ENCODE peak calls at places on chromosome 21, in four cellular contexts. P, D, O and Q are unnamed samples.

GRCh38 chr21:18041012-18041411 is 203.6 kb upstream of the CHODL start:
- DNase-seq in P (no peak), D (no peak), O (peak), Q (no peak)

GRCh38 chr21:31124005-31124404 is 85.7 kb upstream of the KRTAP19-8 start:
- DNase-seq in P (no peak), D (no peak), O (no peak), Q (no peak)

GRCh38 chr21:43768868-43769167 is 7.3 kb downstream of the CSTB start:
- DNase-seq in P (no peak), D (peak), O (no peak), Q (no peak)

GRCh38 chr21:38912355-38912619 is 106.6 kb downstream of the ETS2 start:
- DNase-seq in P (no peak), D (no peak), O (no peak), Q (no peak)

GRCh38 chr21:36846624-36847023 is 119.8 kb downstream of the HLCS start:
- DNase-seq in P (no peak), D (no peak), O (no peak), Q (no peak)

GRCh38 chr21:43369124-43369523 is 57.8 kb downstream of the SIK1 start:
- DNase-seq in P (peak), D (peak), O (no peak), Q (no peak)

GRCh38 chr21:42997053-42997452 is 22.7 kb downstream of the PKNOX1 start:
- DNase-seq in P (peak), D (no peak), O (no peak), Q (no peak)

GRCh38 chr21:36904093-36904666 is 62.3 kb downstream of the HLCS start:
- DNase-seq in P (no peak), D (no peak), O (no peak), Q (no peak)

GRCh38 chr21:39127506-39127905 is 55.7 kb downstream of the PSMG1 start:
- DNase-seq in P (no peak), D (no peak), O (no peak), Q (no peak)

GRCh38 chr21:39525129-39525528 is 73.4 kb downstream of the SH3BGR start:
- DNase-seq in P (peak), D (no peak), O (no peak), Q (no peak)

GRCh38 chr21:34871026-34871908 is 177.8 kb downstream of the RUNX1 start:
- DNase-seq in P (no peak), D (no peak), O (no peak), Q (no peak)

GRCh38 chr21:34865922-34866271 is 183.2 kb downstream of the RUNX1 start:
- DNase-seq in P (no peak), D (no peak), O (peak), Q (peak)

GRCh38 chr21:34870246-34870645 is 178.9 kb downstream of the RUNX1 start:
- DNase-seq in P (no peak), D (no peak), O (no peak), Q (no peak)

GRCh38 chr21:34867785-34868184 is 181.3 kb downstream of the RUNX1 start:
- DNase-seq in P (no peak), D (no peak), O (no peak), Q (no peak)

GRCh38 chr21:34869541-34869940 is 179.6 kb downstream of the RUNX1 start:
- DNase-seq in P (no peak), D (no peak), O (no peak), Q (no peak)
- TF ChIP-seq CTCF in P (no peak), D (no peak), O (no peak), Q (no peak)

GRCh38 chr21:32562426-32562825 is 22.9 kb downstream of the TCP10L start:
- DNase-seq in P (no peak), D (no peak), O (peak), Q (no peak)
- TF ChIP-seq CTCF in P (peak), D (peak), O (peak), Q (no peak)

GRCh38 chr21:44888581-44889550 is 15.4 kb upstream of the PTTG1IP start:
- DNase-seq in P (peak), D (peak), O (no peak), Q (no peak)
- TF ChIP-seq CTCF in P (no peak), D (no peak), O (no peak), Q (no peak)

DNA sequence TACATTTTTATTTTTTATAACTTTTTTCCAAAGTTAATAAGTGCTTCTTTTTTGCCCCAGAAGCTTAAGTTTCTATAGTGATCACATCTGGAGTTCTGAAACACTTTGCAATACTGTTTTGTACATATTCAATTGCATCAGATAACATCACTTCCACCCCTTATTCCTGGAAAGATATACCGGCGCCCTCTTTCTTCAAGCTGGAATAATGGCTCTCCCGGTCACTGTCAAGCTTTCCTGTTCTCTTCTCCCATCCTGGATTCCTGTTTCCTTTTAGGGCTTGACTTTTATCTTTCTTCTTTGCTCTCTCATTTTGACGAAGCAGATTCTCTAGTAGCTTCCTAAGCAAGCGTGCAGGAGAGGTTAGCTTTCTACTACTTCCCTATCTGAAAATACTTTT is 1866.8 kb downstream of the MRPL39 start:
- DNase-seq in P (no peak), D (no peak), O (no peak), Q (no peak)
- TF ChIP-seq CTCF in P (no peak), D (no peak), O (no peak), Q (no peak)

GRCh38 chr21:28521932-28522826 is 470.5 kb downstream of the LTN1 start:
- DNase-seq in P (no peak), D (no peak), O (peak), Q (no peak)
- TF ChIP-seq CTCF in P (no peak), D (no peak), O (peak), Q (no peak)

DNA sequence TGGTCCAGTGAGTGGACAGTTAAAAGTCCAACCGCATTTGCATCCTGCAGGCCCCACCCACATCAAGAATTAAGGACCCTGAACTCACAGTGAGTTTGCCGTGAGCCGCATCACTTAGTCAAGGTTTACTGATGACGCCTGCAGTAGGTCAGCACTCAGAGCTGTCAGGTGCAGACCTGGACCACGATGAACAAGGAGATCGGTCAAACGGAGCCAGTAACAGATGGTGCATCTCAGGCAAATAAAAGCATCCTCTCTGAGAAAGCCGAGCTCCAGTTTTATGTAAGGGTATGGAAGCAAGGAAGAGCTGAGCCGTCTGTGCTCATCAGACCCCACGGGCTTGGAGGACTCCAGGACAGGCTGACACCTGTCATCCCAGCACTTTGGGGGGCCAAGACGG is 4.5 kb downstream of the PRDM15 start:
- DNase-seq in P (no peak), D (no peak), O (no peak), Q (no peak)
- TF ChIP-seq CTCF in P (no peak), D (no peak), O (no peak), Q (no peak)

GRCh38 chr21:34673006-34673405 is 4.2 kb downstream of the CLIC6 start:
- DNase-seq in P (no peak), D (no peak), O (no peak), Q (no peak)

GRCh38 chr21:34670220-34670961 is 1.6 kb downstream of the CLIC6 start:
- DNase-seq in P (peak), D (peak), O (no peak), Q (peak)

GRCh38 chr21:34669149-34669879 is 520 bp downstream of the CLIC6 start:
- DNase-seq in P (peak), D (peak), O (no peak), Q (peak)

GRCh38 chr21:34671891-34672290 is 3.1 kb downstream of the CLIC6 start:
- DNase-seq in P (no peak), D (no peak), O (no peak), Q (no peak)

GRCh38 chr21:34670962-34671348 is 2.2 kb downstream of the CLIC6 start:
- DNase-seq in P (no peak), D (no peak), O (no peak), Q (peak)
- TF ChIP-seq CTCF in P (no peak), D (peak), O (peak), Q (no peak)